ENCODE peak calls at places on chromosome 4, in ten cellular contexts. One of them, this sample, is unnamed.
A peak's percentile ranks its signal among the peaks of the same experiment; 100 is the strongest.

GRCh38 chr4:22389240-22389871 is 126.5 kb downstream of the ADGRA3 start:
- DNase-seq in transverse colon: peak; percentile 46
- DNase-seq in fibroblast of lung: peak; percentile 75
- DNase-seq in CD8-positive, alpha-beta memory T cell: no peak
- DNase-seq in Peyer's patch: no peak
- DNase-seq in H1: no peak
- DNase-seq in breast epithelium: no peak
- DNase-seq in NT2/D1: peak; percentile 47
- DNase-seq in endodermal cell: peak; percentile 82
- DNase-seq in WERI-Rb-1: peak; percentile 59
- DNase-seq in this sample: peak; percentile 35

GRCh38 chr4:13611283-13611842 is 16.2 kb downstream of the BOD1L1 start:
- DNase-seq in transverse colon: peak; percentile 18
- DNase-seq in fibroblast of lung: peak; percentile 56
- DNase-seq in CD8-positive, alpha-beta memory T cell: no peak
- DNase-seq in Peyer's patch: peak; percentile 53
- DNase-seq in H1: no peak
- DNase-seq in breast epithelium: no peak
- DNase-seq in NT2/D1: no peak
- DNase-seq in endodermal cell: no peak
- DNase-seq in WERI-Rb-1: no peak
- DNase-seq in this sample: no peak

GRCh38 chr4:74311696-74312313 is 3.5 kb downstream of the EPGN start:
- DNase-seq in transverse colon: no peak
- DNase-seq in fibroblast of lung: peak; percentile 51
- DNase-seq in CD8-positive, alpha-beta memory T cell: no peak
- DNase-seq in Peyer's patch: no peak
- DNase-seq in H1: no peak
- DNase-seq in breast epithelium: no peak
- DNase-seq in NT2/D1: peak; percentile 18
- DNase-seq in endodermal cell: no peak
- DNase-seq in WERI-Rb-1: peak; percentile 32
- DNase-seq in this sample: peak; percentile 57

GRCh38 chr4:38322709-38323108 is 341.3 kb upstream of the KLF3 start:
- DNase-seq in transverse colon: no peak
- DNase-seq in fibroblast of lung: peak; percentile 88
- DNase-seq in CD8-positive, alpha-beta memory T cell: no peak
- DNase-seq in Peyer's patch: no peak
- DNase-seq in H1: no peak
- DNase-seq in breast epithelium: no peak
- DNase-seq in NT2/D1: no peak
- DNase-seq in endodermal cell: no peak
- DNase-seq in WERI-Rb-1: no peak
- DNase-seq in this sample: no peak

GRCh38 chr4:187215438-187215837 is 491.8 kb upstream of the FAT1 start:
- DNase-seq in transverse colon: no peak
- DNase-seq in fibroblast of lung: no peak
- DNase-seq in CD8-positive, alpha-beta memory T cell: no peak
- DNase-seq in Peyer's patch: no peak
- DNase-seq in H1: no peak
- DNase-seq in breast epithelium: no peak
- DNase-seq in NT2/D1: no peak
- DNase-seq in endodermal cell: no peak
- DNase-seq in WERI-Rb-1: no peak
- DNase-seq in this sample: no peak

GRCh38 chr4:60502733-60503132 is 697.4 kb upstream of the ADGRL3 start:
- DNase-seq in transverse colon: no peak
- DNase-seq in fibroblast of lung: no peak
- DNase-seq in CD8-positive, alpha-beta memory T cell: no peak
- DNase-seq in Peyer's patch: no peak
- DNase-seq in H1: no peak
- DNase-seq in breast epithelium: no peak
- DNase-seq in NT2/D1: no peak
- DNase-seq in endodermal cell: no peak
- DNase-seq in WERI-Rb-1: no peak
- DNase-seq in this sample: no peak

GRCh38 chr4:118076958-118077766 is 42.9 kb downstream of the NDST3 start:
- DNase-seq in transverse colon: peak; percentile 11
- DNase-seq in fibroblast of lung: peak; percentile 0
- DNase-seq in CD8-positive, alpha-beta memory T cell: no peak
- DNase-seq in Peyer's patch: no peak
- DNase-seq in H1: peak; percentile 67
- DNase-seq in breast epithelium: no peak
- DNase-seq in NT2/D1: peak; percentile 13
- DNase-seq in endodermal cell: peak; percentile 85
- DNase-seq in WERI-Rb-1: peak; percentile 71
- DNase-seq in this sample: peak; percentile 19

GRCh38 chr4:156971168-156971601 is 414 bp downstream of the PDGFC start:
- DNase-seq in transverse colon: peak; percentile 21
- DNase-seq in fibroblast of lung: no peak
- DNase-seq in CD8-positive, alpha-beta memory T cell: no peak
- DNase-seq in Peyer's patch: no peak
- DNase-seq in H1: peak; percentile 63
- DNase-seq in breast epithelium: no peak
- DNase-seq in NT2/D1: no peak
- DNase-seq in endodermal cell: peak; percentile 80
- DNase-seq in WERI-Rb-1: peak; percentile 39
- DNase-seq in this sample: no peak

GRCh38 chr4:133146574-133147198 is 2.4 kb upstream of the PCDH10 start:
- DNase-seq in transverse colon: no peak
- DNase-seq in fibroblast of lung: peak; percentile 53
- DNase-seq in CD8-positive, alpha-beta memory T cell: no peak
- DNase-seq in Peyer's patch: no peak
- DNase-seq in H1: peak; percentile 86
- DNase-seq in breast epithelium: no peak
- DNase-seq in NT2/D1: peak; percentile 13
- DNase-seq in endodermal cell: peak; percentile 94
- DNase-seq in WERI-Rb-1: peak; percentile 64
- DNase-seq in this sample: no peak

GRCh38 chr4:114597410-114598115 is 1.0 kb upstream of the UGT8 start:
- DNase-seq in transverse colon: peak; percentile 15
- DNase-seq in fibroblast of lung: no peak
- DNase-seq in CD8-positive, alpha-beta memory T cell: no peak
- DNase-seq in Peyer's patch: no peak
- DNase-seq in H1: no peak
- DNase-seq in breast epithelium: no peak
- DNase-seq in NT2/D1: no peak
- DNase-seq in endodermal cell: peak; percentile 46
- DNase-seq in WERI-Rb-1: no peak
- DNase-seq in this sample: no peak

GRCh38 chr4:145619639-145619996 is 433 bp downstream of the MMAA start:
- DNase-seq in transverse colon: peak; percentile 82
- DNase-seq in fibroblast of lung: peak; percentile 62
- DNase-seq in CD8-positive, alpha-beta memory T cell: peak; percentile 17
- DNase-seq in Peyer's patch: peak; percentile 36
- DNase-seq in H1: no peak
- DNase-seq in breast epithelium: peak; percentile 52
- DNase-seq in NT2/D1: peak; percentile 3
- DNase-seq in endodermal cell: no peak
- DNase-seq in WERI-Rb-1: no peak
- DNase-seq in this sample: no peak

GRCh38 chr4:72525938-72526337 is 43.1 kb downstream of the ADAMTS3 start:
- DNase-seq in transverse colon: no peak
- DNase-seq in fibroblast of lung: peak; percentile 89
- DNase-seq in CD8-positive, alpha-beta memory T cell: no peak
- DNase-seq in Peyer's patch: no peak
- DNase-seq in H1: no peak
- DNase-seq in breast epithelium: no peak
- DNase-seq in NT2/D1: no peak
- DNase-seq in endodermal cell: no peak
- DNase-seq in WERI-Rb-1: peak; percentile 16
- DNase-seq in this sample: no peak

GRCh38 chr4:111013846-111014245 is 391.0 kb upstream of the PITX2 start:
- DNase-seq in transverse colon: no peak
- DNase-seq in fibroblast of lung: no peak
- DNase-seq in CD8-positive, alpha-beta memory T cell: no peak
- DNase-seq in Peyer's patch: no peak
- DNase-seq in H1: no peak
- DNase-seq in breast epithelium: no peak
- DNase-seq in NT2/D1: no peak
- DNase-seq in endodermal cell: no peak
- DNase-seq in WERI-Rb-1: no peak
- DNase-seq in this sample: no peak

DNA sequence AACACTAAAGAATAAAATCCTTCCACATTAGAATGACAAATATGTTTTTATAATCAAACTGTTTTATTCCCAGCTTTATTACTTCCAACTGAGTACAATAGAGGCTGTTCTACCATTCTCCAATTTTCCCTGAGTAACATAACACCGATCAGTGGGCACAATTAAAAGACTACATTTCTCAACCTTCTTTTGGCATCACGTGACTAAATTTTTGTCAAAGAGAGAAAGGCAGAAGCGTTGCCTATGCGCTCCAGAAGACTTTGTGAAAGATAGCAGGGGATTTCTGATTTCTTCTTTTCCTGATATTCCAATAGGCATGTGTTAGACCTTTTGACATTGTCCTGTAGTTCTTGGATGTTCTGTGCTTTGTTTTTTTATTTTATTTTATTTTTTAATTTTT is 1705.6 kb upstream of the PCDH7 start:
- DNase-seq in transverse colon: no peak
- DNase-seq in fibroblast of lung: no peak
- DNase-seq in CD8-positive, alpha-beta memory T cell: no peak
- DNase-seq in Peyer's patch: no peak
- DNase-seq in H1: no peak
- DNase-seq in breast epithelium: no peak
- DNase-seq in NT2/D1: no peak
- DNase-seq in endodermal cell: no peak
- DNase-seq in WERI-Rb-1: no peak
- DNase-seq in this sample: no peak
- H3K9me3 ChIP-seq in transverse colon: peaks cover 4% of the 10 kb centered on the region
- H3K9me3 ChIP-seq in fibroblast of lung: no peaks in the 10 kb centered on the region
- H3K9me3 ChIP-seq in CD8-positive, alpha-beta memory T cell: peaks cover under 1% of the 10 kb centered on the region
- H3K9me3 ChIP-seq in Peyer's patch: no peaks in the 10 kb centered on the region
- H3K9me3 ChIP-seq in H1: no peaks in the 10 kb centered on the region
- H3K9me3 ChIP-seq in breast epithelium: no peaks in the 10 kb centered on the region
- H3K9me3 ChIP-seq in NT2/D1: peaks cover 5% of the 10 kb centered on the region
- H3K9me3 ChIP-seq in endodermal cell: peaks cover 14% of the 10 kb centered on the region
- H3K9me3 ChIP-seq in WERI-Rb-1: no peaks in the 10 kb centered on the region
- H3K9me3 ChIP-seq in this sample: no peaks in the 10 kb centered on the region

GRCh38 chr4:17055788-17056187 is 157.3 kb upstream of the LDB2 start:
- DNase-seq in transverse colon: no peak
- DNase-seq in fibroblast of lung: peak; percentile 90
- DNase-seq in CD8-positive, alpha-beta memory T cell: no peak
- DNase-seq in Peyer's patch: no peak
- DNase-seq in H1: no peak
- DNase-seq in breast epithelium: no peak
- DNase-seq in NT2/D1: no peak
- DNase-seq in endodermal cell: peak; percentile 58
- DNase-seq in WERI-Rb-1: no peak
- DNase-seq in this sample: no peak

GRCh38 chr4:17057035-17057434 is 158.6 kb upstream of the LDB2 start:
- DNase-seq in transverse colon: no peak
- DNase-seq in fibroblast of lung: no peak
- DNase-seq in CD8-positive, alpha-beta memory T cell: no peak
- DNase-seq in Peyer's patch: no peak
- DNase-seq in H1: no peak
- DNase-seq in breast epithelium: no peak
- DNase-seq in NT2/D1: no peak
- DNase-seq in endodermal cell: no peak
- DNase-seq in WERI-Rb-1: no peak
- DNase-seq in this sample: no peak

GRCh38 chr4:17058506-17058905 is 160.1 kb upstream of the LDB2 start:
- DNase-seq in transverse colon: no peak
- DNase-seq in fibroblast of lung: peak; percentile 44
- DNase-seq in CD8-positive, alpha-beta memory T cell: no peak
- DNase-seq in Peyer's patch: no peak
- DNase-seq in H1: no peak
- DNase-seq in breast epithelium: no peak
- DNase-seq in NT2/D1: no peak
- DNase-seq in endodermal cell: no peak
- DNase-seq in WERI-Rb-1: no peak
- DNase-seq in this sample: no peak

GRCh38 chr4:17060230-17060629 is 161.8 kb upstream of the LDB2 start:
- DNase-seq in transverse colon: no peak
- DNase-seq in fibroblast of lung: no peak
- DNase-seq in CD8-positive, alpha-beta memory T cell: no peak
- DNase-seq in Peyer's patch: no peak
- DNase-seq in H1: no peak
- DNase-seq in breast epithelium: no peak
- DNase-seq in NT2/D1: no peak
- DNase-seq in endodermal cell: no peak
- DNase-seq in WERI-Rb-1: no peak
- DNase-seq in this sample: no peak

GRCh38 chr4:17059192-17059634 is 160.8 kb upstream of the LDB2 start:
- DNase-seq in transverse colon: no peak
- DNase-seq in fibroblast of lung: no peak
- DNase-seq in CD8-positive, alpha-beta memory T cell: no peak
- DNase-seq in Peyer's patch: no peak
- DNase-seq in H1: no peak
- DNase-seq in breast epithelium: no peak
- DNase-seq in NT2/D1: no peak
- DNase-seq in endodermal cell: no peak
- DNase-seq in WERI-Rb-1: no peak
- DNase-seq in this sample: no peak
- H3K4me3 ChIP-seq in transverse colon: no peak overlapping the region
- H3K4me3 ChIP-seq in fibroblast of lung: no peak overlapping the region
- H3K4me3 ChIP-seq in CD8-positive, alpha-beta memory T cell: no peak overlapping the region
- H3K4me3 ChIP-seq in Peyer's patch: no peak overlapping the region
- H3K4me3 ChIP-seq in H1: no peak overlapping the region
- H3K4me3 ChIP-seq in breast epithelium: peak overlapping the region; percentile 3
- H3K4me3 ChIP-seq in NT2/D1: no peak overlapping the region
- H3K4me3 ChIP-seq in endodermal cell: no peak overlapping the region
- H3K4me3 ChIP-seq in WERI-Rb-1: no peak overlapping the region
- H3K4me3 ChIP-seq in this sample: no peak overlapping the region

DNA sequence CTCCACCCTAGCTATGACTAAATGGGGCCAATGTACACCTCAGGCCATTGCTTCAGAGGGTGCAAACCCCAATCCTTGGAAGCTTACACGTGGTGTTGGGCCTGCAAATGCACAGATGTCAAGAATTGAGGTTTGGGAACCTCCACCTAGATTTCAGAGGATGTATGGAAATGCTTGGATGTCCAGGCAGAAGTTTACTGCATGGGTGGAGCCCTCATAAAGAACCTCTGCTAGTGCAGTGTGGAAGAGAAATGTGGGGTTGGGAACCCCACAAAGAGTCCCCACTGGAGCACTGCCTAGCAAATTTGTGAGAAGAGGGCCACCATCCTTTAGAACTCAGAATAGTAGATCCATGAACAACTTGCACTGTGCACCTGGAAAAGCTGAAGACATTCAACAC is 284.1 kb downstream of the ANTXR2 start:
- DNase-seq in transverse colon: no peak
- DNase-seq in fibroblast of lung: no peak
- DNase-seq in CD8-positive, alpha-beta memory T cell: no peak
- DNase-seq in Peyer's patch: no peak
- DNase-seq in H1: no peak
- DNase-seq in breast epithelium: no peak
- DNase-seq in NT2/D1: no peak
- DNase-seq in endodermal cell: no peak
- DNase-seq in WERI-Rb-1: no peak
- DNase-seq in this sample: no peak
- H3K9me3 ChIP-seq in transverse colon: peaks cover 8% of the 10 kb centered on the region
- H3K9me3 ChIP-seq in fibroblast of lung: no peaks in the 10 kb centered on the region
- H3K9me3 ChIP-seq in CD8-positive, alpha-beta memory T cell: no peaks in the 10 kb centered on the region
- H3K9me3 ChIP-seq in Peyer's patch: no peaks in the 10 kb centered on the region
- H3K9me3 ChIP-seq in H1: peaks cover 20% of the 10 kb centered on the region
- H3K9me3 ChIP-seq in breast epithelium: peaks cover 13% of the 10 kb centered on the region
- H3K9me3 ChIP-seq in NT2/D1: peaks cover 16% of the 10 kb centered on the region
- H3K9me3 ChIP-seq in endodermal cell: peaks cover 37% of the 10 kb centered on the region
- H3K9me3 ChIP-seq in WERI-Rb-1: peaks cover 15% of the 10 kb centered on the region
- H3K9me3 ChIP-seq in this sample: peaks cover 6% of the 10 kb centered on the region

GRCh38 chr4:37132351-37132989 is 112.1 kb upstream of the NWD2 start:
- DNase-seq in transverse colon: no peak
- DNase-seq in fibroblast of lung: no peak
- DNase-seq in CD8-positive, alpha-beta memory T cell: no peak
- DNase-seq in Peyer's patch: no peak
- DNase-seq in H1: no peak
- DNase-seq in breast epithelium: no peak
- DNase-seq in NT2/D1: no peak
- DNase-seq in endodermal cell: no peak
- DNase-seq in WERI-Rb-1: no peak
- DNase-seq in this sample: no peak

GRCh38 chr4:37130465-37130864 is 114.1 kb upstream of the NWD2 start:
- DNase-seq in transverse colon: no peak
- DNase-seq in fibroblast of lung: no peak
- DNase-seq in CD8-positive, alpha-beta memory T cell: no peak
- DNase-seq in Peyer's patch: no peak
- DNase-seq in H1: no peak
- DNase-seq in breast epithelium: no peak
- DNase-seq in NT2/D1: no peak
- DNase-seq in endodermal cell: no peak
- DNase-seq in WERI-Rb-1: no peak
- DNase-seq in this sample: no peak
- H3K4me3 ChIP-seq in transverse colon: no peak overlapping the region
- H3K4me3 ChIP-seq in fibroblast of lung: no peak overlapping the region
- H3K4me3 ChIP-seq in CD8-positive, alpha-beta memory T cell: no peak overlapping the region
- H3K4me3 ChIP-seq in Peyer's patch: no peak overlapping the region
- H3K4me3 ChIP-seq in H1: no peak overlapping the region
- H3K4me3 ChIP-seq in breast epithelium: no peak overlapping the region
- H3K4me3 ChIP-seq in NT2/D1: no peak overlapping the region
- H3K4me3 ChIP-seq in endodermal cell: no peak overlapping the region
- H3K4me3 ChIP-seq in WERI-Rb-1: no peak overlapping the region
- H3K4me3 ChIP-seq in this sample: no peak overlapping the region

This sample was measured in naive thymus-derived CD4-positive, alpha-beta T cell.